ENCODE peak calls at places on chromosomes 3 and 15, in five cellular contexts. One of them, this sample, is unnamed.

GRCh38 chr15:72339777-72340177 is 19.8 kb upstream of the CELF6 start:
- DNase-seq in AG04449: peak; percentile 77
- DNase-seq in mesothelial cell of epicardium: no peak
- DNase-seq in HCEC 1CT: peak; percentile 97
- DNase-seq in fibroblast of mammary gland: peak; percentile 97
- DNase-seq in this sample: no peak

GRCh38 chr3:11509175-11510000 is 134.3 kb downstream of the VGLL4 start:
- DNase-seq in AG04449: peak; percentile 82
- DNase-seq in fibroblast of mammary gland: peak; percentile 92
- DNase-seq in HCEC 1CT: peak; percentile 95
- DNase-seq in mesothelial cell of epicardium: no peak
- DNase-seq in this sample: peak; percentile 82

GRCh38 chr3:54710954-54711353 is 216.9 kb downstream of the LRTM1 start:
- DNase-seq in HCEC 1CT: no peak
- DNase-seq in fibroblast of mammary gland: no peak
- DNase-seq in AG04449: no peak
- DNase-seq in mesothelial cell of epicardium: no peak
- DNase-seq in this sample: no peak

GRCh38 chr3:58271901-58272501 is 34.0 kb upstream of the RPP14 start:
- DNase-seq in fibroblast of mammary gland: peak; percentile 93
- DNase-seq in HCEC 1CT: peak; percentile 93
- DNase-seq in AG04449: peak; percentile 71
- DNase-seq in mesothelial cell of epicardium: no peak
- DNase-seq in this sample: no peak

GRCh38 chr15:78640840-78641733 is at the start of gene CHRNB4:
- DNase-seq in HCEC 1CT: no peak
- DNase-seq in fibroblast of mammary gland: no peak
- DNase-seq in mesothelial cell of epicardium: peak; percentile 71
- DNase-seq in AG04449: no peak
- DNase-seq in this sample: no peak

GRCh38 chr3:5294360-5294759 is 106.9 kb downstream of the EDEM1 start:
- DNase-seq in mesothelial cell of epicardium: no peak
- DNase-seq in AG04449: peak; percentile 46
- DNase-seq in fibroblast of mammary gland: peak; percentile 19
- DNase-seq in HCEC 1CT: peak; percentile 7
- DNase-seq in this sample: no peak

GRCh38 chr3:78163379-78163778 is 1123.5 kb downstream of the ROBO2 start:
- DNase-seq in fibroblast of mammary gland: no peak
- DNase-seq in mesothelial cell of epicardium: no peak
- DNase-seq in AG04449: no peak
- DNase-seq in HCEC 1CT: no peak
- DNase-seq in this sample: no peak

GRCh38 chr15:48754011-48754410 is 56.9 kb downstream of the CEP152 start:
- DNase-seq in mesothelial cell of epicardium: no peak
- DNase-seq in AG04449: no peak
- DNase-seq in HCEC 1CT: no peak
- DNase-seq in fibroblast of mammary gland: no peak
- DNase-seq in this sample: no peak

GRCh38 chr15:89829616-89830440 is 15.2 kb upstream of the ANPEP start:
- DNase-seq in HCEC 1CT: no peak
- DNase-seq in fibroblast of mammary gland: no peak
- DNase-seq in mesothelial cell of epicardium: no peak
- DNase-seq in AG04449: no peak
- DNase-seq in this sample: no peak

GRCh38 chr3:141485578-141486415 is 1.0 kb upstream of the RASA2 start:
- DNase-seq in AG04449: no peak
- DNase-seq in mesothelial cell of epicardium: no peak
- DNase-seq in HCEC 1CT: peak; percentile 91
- DNase-seq in fibroblast of mammary gland: peak; percentile 84
- DNase-seq in this sample: no peak

GRCh38 chr3:184749168-184749744 is 37.4 kb upstream of the MAGEF1 start:
- DNase-seq in fibroblast of mammary gland: no peak
- DNase-seq in AG04449: no peak
- DNase-seq in mesothelial cell of epicardium: no peak
- DNase-seq in HCEC 1CT: no peak
- DNase-seq in this sample: no peak

GRCh38 chr3:130992344-130992743 is 34.3 kb downstream of the ASTE1 start:
- DNase-seq in AG04449: no peak
- DNase-seq in mesothelial cell of epicardium: no peak
- DNase-seq in HCEC 1CT: no peak
- DNase-seq in fibroblast of mammary gland: no peak
- DNase-seq in this sample: no peak

GRCh38 chr3:156207802-156208685 is 87.7 kb downstream of the KCNAB1 start:
- DNase-seq in mesothelial cell of epicardium: no peak
- DNase-seq in fibroblast of mammary gland: peak; percentile 90
- DNase-seq in HCEC 1CT: no peak
- DNase-seq in AG04449: peak; percentile 73
- DNase-seq in this sample: no peak

GRCh38 chr3:56468184-56469106 is at the start of gene ERC2:
- DNase-seq in AG04449: no peak
- DNase-seq in mesothelial cell of epicardium: peak; percentile 80
- DNase-seq in fibroblast of mammary gland: peak; percentile 4
- DNase-seq in HCEC 1CT: no peak
- DNase-seq in this sample: peak; percentile 49

GRCh38 chr3:57079221-57079831 is 18.9 kb downstream of the SPATA12 start:
- DNase-seq in mesothelial cell of epicardium: no peak
- DNase-seq in HCEC 1CT: no peak
- DNase-seq in AG04449: no peak
- DNase-seq in fibroblast of mammary gland: no peak
- DNase-seq in this sample: peak; percentile 61

GRCh38 chr15:97747342-97747741 is 213.2 kb upstream of the ARRDC4 start:
- DNase-seq in mesothelial cell of epicardium: no peak
- DNase-seq in HCEC 1CT: no peak
- DNase-seq in fibroblast of mammary gland: no peak
- DNase-seq in AG04449: no peak
- DNase-seq in this sample: no peak

GRCh38 chr15:80059786-80060489 is 462 bp downstream of the ZFAND6 start:
- DNase-seq in mesothelial cell of epicardium: peak; percentile 66
- DNase-seq in fibroblast of mammary gland: peak; percentile 16
- DNase-seq in HCEC 1CT: peak; percentile 23
- DNase-seq in AG04449: no peak
- DNase-seq in this sample: no peak

GRCh38 chr3:57544181-57545125 is at the start of gene DNAH12:
- DNase-seq in AG04449: no peak
- DNase-seq in fibroblast of mammary gland: peak; percentile 17
- DNase-seq in mesothelial cell of epicardium: peak; percentile 74
- DNase-seq in HCEC 1CT: no peak
- DNase-seq in this sample: no peak

GRCh38 chr3:188400494-188401243 is 246.7 kb downstream of the LPP start:
- DNase-seq in HCEC 1CT: no peak
- DNase-seq in AG04449: no peak
- DNase-seq in mesothelial cell of epicardium: no peak
- DNase-seq in fibroblast of mammary gland: no peak
- DNase-seq in this sample: no peak

GRCh38 chr3:135918600-135918999 is 46.9 kb upstream of the PPP2R3A start:
- DNase-seq in HCEC 1CT: peak; percentile 65
- DNase-seq in AG04449: no peak
- DNase-seq in fibroblast of mammary gland: peak; percentile 69
- DNase-seq in mesothelial cell of epicardium: no peak
- DNase-seq in this sample: no peak

GRCh38 chr15:36951747-36952247 is 148.6 kb downstream of the MEIS2 start:
- DNase-seq in mesothelial cell of epicardium: no peak
- DNase-seq in AG04449: peak; percentile 56
- DNase-seq in fibroblast of mammary gland: peak; percentile 97
- DNase-seq in HCEC 1CT: peak; percentile 76
- DNase-seq in this sample: no peak

GRCh38 chr3:121942116-121942786 is 48.0 kb downstream of the SLC15A2 start:
- DNase-seq in AG04449: no peak
- DNase-seq in HCEC 1CT: no peak
- DNase-seq in fibroblast of mammary gland: peak; percentile 4
- DNase-seq in mesothelial cell of epicardium: no peak
- DNase-seq in this sample: no peak

GRCh38 chr3:101829066-101829830 is 20.1 kb upstream of the NFKBIZ start:
- DNase-seq in HCEC 1CT: peak; percentile 66
- DNase-seq in AG04449: no peak
- DNase-seq in mesothelial cell of epicardium: no peak
- DNase-seq in fibroblast of mammary gland: peak; percentile 90
- DNase-seq in this sample: peak; percentile 70

GRCh38 chr15:90004252-90004651 is 3.1 kb downstream of the ZNF710 start:
- DNase-seq in mesothelial cell of epicardium: no peak
- DNase-seq in fibroblast of mammary gland: peak; percentile 53
- DNase-seq in HCEC 1CT: peak; percentile 16
- DNase-seq in AG04449: no peak
- DNase-seq in this sample: no peak

GRCh38 chr3:196181127-196181546 is 30.1 kb downstream of the ZDHHC19 start:
- DNase-seq in AG04449: no peak
- DNase-seq in HCEC 1CT: no peak
- DNase-seq in fibroblast of mammary gland: no peak
- DNase-seq in mesothelial cell of epicardium: no peak
- DNase-seq in this sample: peak; percentile 16

GRCh38 chr15:80007532-80007931 is 36.5 kb upstream of the BCL2A1 start:
- DNase-seq in mesothelial cell of epicardium: no peak
- DNase-seq in AG04449: no peak
- DNase-seq in HCEC 1CT: no peak
- DNase-seq in fibroblast of mammary gland: no peak
- DNase-seq in this sample: no peak

GRCh38 chr3:99716463-99716995 is 78.1 kb downstream of the COL8A1 start:
- DNase-seq in fibroblast of mammary gland: no peak
- DNase-seq in HCEC 1CT: peak; percentile 13
- DNase-seq in mesothelial cell of epicardium: no peak
- DNase-seq in AG04449: no peak
- DNase-seq in this sample: no peak

GRCh38 chr3:30188713-30189112 is 417.7 kb upstream of the TGFBR2 start:
- DNase-seq in mesothelial cell of epicardium: no peak
- DNase-seq in AG04449: no peak
- DNase-seq in HCEC 1CT: no peak
- DNase-seq in fibroblast of mammary gland: peak; percentile 34
- DNase-seq in this sample: peak; percentile 35

GRCh38 chr3:120908803-120909601 is 997 bp downstream of the STXBP5L start:
- DNase-seq in mesothelial cell of epicardium: no peak
- DNase-seq in AG04449: no peak
- DNase-seq in fibroblast of mammary gland: no peak
- DNase-seq in HCEC 1CT: no peak
- DNase-seq in this sample: no peak

GRCh38 chr3:16658933-16659793 is 53.9 kb upstream of the DAZL start:
- DNase-seq in AG04449: no peak
- DNase-seq in mesothelial cell of epicardium: no peak
- DNase-seq in HCEC 1CT: no peak
- DNase-seq in fibroblast of mammary gland: no peak
- DNase-seq in this sample: no peak

GRCh38 chr3:29373016-29373690 is 92.3 kb downstream of the RBMS3 start:
- DNase-seq in HCEC 1CT: no peak
- DNase-seq in fibroblast of mammary gland: peak; percentile 68
- DNase-seq in AG04449: no peak
- DNase-seq in mesothelial cell of epicardium: no peak
- DNase-seq in this sample: no peak

GRCh38 chr3:49536875-49537533 is 17.3 kb upstream of the BSN start:
- DNase-seq in HCEC 1CT: no peak
- DNase-seq in AG04449: no peak
- DNase-seq in fibroblast of mammary gland: no peak
- DNase-seq in mesothelial cell of epicardium: no peak
- DNase-seq in this sample: no peak

GRCh38 chr3:32614956-32615355 is 44.3 kb upstream of the DYNC1LI1 start:
- DNase-seq in fibroblast of mammary gland: peak; percentile 70
- DNase-seq in mesothelial cell of epicardium: no peak
- DNase-seq in AG04449: peak; percentile 7
- DNase-seq in HCEC 1CT: peak; percentile 79
- DNase-seq in this sample: no peak

GRCh38 chr15:51585953-51586352 is 36.6 kb downstream of the DMXL2 start:
- DNase-seq in HCEC 1CT: no peak
- DNase-seq in AG04449: no peak
- DNase-seq in mesothelial cell of epicardium: no peak
- DNase-seq in fibroblast of mammary gland: no peak
- DNase-seq in this sample: no peak

GRCh38 chr15:68303560-68304436 is 26.3 kb downstream of the FEM1B start:
- DNase-seq in HCEC 1CT: peak; percentile 12
- DNase-seq in mesothelial cell of epicardium: no peak
- DNase-seq in fibroblast of mammary gland: peak; percentile 42
- DNase-seq in AG04449: no peak
- DNase-seq in this sample: no peak

GRCh38 chr15:71691700-71692417 is 118.5 kb upstream of the NR2E3 start:
- DNase-seq in mesothelial cell of epicardium: no peak
- DNase-seq in HCEC 1CT: peak; percentile 63
- DNase-seq in fibroblast of mammary gland: peak; percentile 85
- DNase-seq in AG04449: peak; percentile 41
- DNase-seq in this sample: no peak